ENCODE peak calls at places on chromosomes 11 and 22, in eight cellular contexts. S is tibial nerve, F is sigmoid colon, X is transverse colon, J is ovary, V is HepG2, Y is SK-N-SH, D is upper lobe of left lung. U is an unnamed sample.
A peak's percentile ranks its signal among the peaks of the same experiment; 100 is the strongest.

GRCh38 chr11:43419460-43419859 is 60.7 kb downstream of the TTC17 start:
- DNase-seq in S (no peak), F (no peak), X (peak; percentile 21), J (no peak), V (peak; percentile 25), Y (peak; percentile 26), D (no peak), U (peak; percentile 41)

GRCh38 chr11:36088234-36088975 is 144.5 kb downstream of the LDLRAD3 start:
- DNase-seq in S (no peak), F (no peak), X (no peak), J (no peak), V (no peak), Y (no peak), D (no peak), U (no peak)

GRCh38 chr11:125165111-125165663 is 636 bp downstream of the PKNOX2 start:
- DNase-seq in S (no peak), F (peak; percentile 75), X (no peak), J (peak; percentile 55), V (no peak), Y (peak; percentile 81), D (peak; percentile 89), U (peak; percentile 44)

GRCh38 chr11:6298605-6299004 is 21.7 kb downstream of the CAVIN3 start:
- DNase-seq in S (no peak), F (no peak), X (peak; percentile 29), J (no peak), V (peak; percentile 38), Y (peak; percentile 27), D (peak; percentile 48), U (peak; percentile 82)

GRCh38 chr11:20353829-20354434 is 9.6 kb upstream of the HTATIP2 start:
- DNase-seq in S (peak; percentile 21), F (no peak), X (peak; percentile 45), J (peak; percentile 31), V (peak; percentile 46), Y (peak; percentile 67), D (no peak), U (peak; percentile 29)

GRCh38 chr11:72040497-72041363 is 39.6 kb downstream of the NUMA1 start:
- DNase-seq in S (peak; percentile 96), F (peak; percentile 99), X (peak; percentile 95), J (peak; percentile 97), V (peak; percentile 88), Y (peak; percentile 75), D (peak; percentile 77), U (peak; percentile 97)

GRCh38 chr11:8906629-8907028 is 4.4 kb upstream of the AKIP1 start:
- DNase-seq in S (no peak), F (no peak), X (no peak), J (no peak), V (no peak), Y (no peak), D (no peak), U (no peak)

GRCh38 chr11:114311946-114312345 is 15.7 kb downstream of the NNMT start:
- DNase-seq in S (no peak), F (no peak), X (no peak), J (no peak), V (no peak), Y (no peak), D (peak; percentile 39), U (no peak)

GRCh38 chr11:11215944-11216343 is 137.1 kb downstream of the CSNK2A3 start:
- DNase-seq in S (no peak), F (no peak), X (no peak), J (no peak), V (peak; percentile 43), Y (no peak), D (no peak), U (no peak)

GRCh38 chr11:32071811-32072210 is 19.1 kb upstream of the RCN1 start:
- DNase-seq in S (no peak), F (no peak), X (no peak), J (no peak), V (peak; percentile 11), Y (peak; percentile 23), D (no peak), U (no peak)

GRCh38 chr22:31263896-31264295 is 28.4 kb downstream of the PIK3IP1 start:
- DNase-seq in S (no peak), F (no peak), X (no peak), J (no peak), V (no peak), Y (no peak), D (no peak), U (no peak)

GRCh38 chr22:47847281-47847890 is 1084.9 kb downstream of the TBC1D22A start:
- DNase-seq in S (no peak), F (no peak), X (no peak), J (no peak), V (no peak), Y (no peak), D (no peak), U (no peak)

GRCh38 chr11:100562102-100562501 is 125.0 kb upstream of the ARHGAP42 start:
- DNase-seq in S (no peak), F (no peak), X (no peak), J (no peak), V (no peak), Y (no peak), D (no peak), U (no peak)

GRCh38 chr11:15208570-15209222 is 94.0 kb downstream of the INSC start:
- DNase-seq in S (peak; percentile 64), F (peak; percentile 84), X (peak; percentile 79), J (peak; percentile 20), V (peak; percentile 52), Y (peak; percentile 87), D (peak; percentile 22), U (peak; percentile 80)

GRCh38 chr11:123511037-123511870 is 81.2 kb downstream of the GRAMD1B start:
- DNase-seq in S (peak; percentile 57), F (peak; percentile 80), X (peak; percentile 81), J (peak; percentile 89), V (peak; percentile 66), Y (peak; percentile 92), D (peak; percentile 92), U (peak; percentile 88)

GRCh38 chr22:24444729-24445466 is 17.5 kb downstream of the ADORA2A start:
- DNase-seq in S (no peak), F (no peak), X (no peak), J (peak; percentile 6), V (no peak), Y (peak; percentile 61), D (no peak), U (no peak)

GRCh38 chr11:74641289-74641688 is 48.9 kb downstream of the POLD3 start:
- DNase-seq in S (no peak), F (no peak), X (no peak), J (no peak), V (no peak), Y (no peak), D (no peak), U (no peak)
- TF ChIP-seq EP300 in S (no peak), F (no peak), X (no peak), J (no peak), V (no peak), Y (no peak), D (no peak), U (no peak)

GRCh38 chr22:19150482-19151328 is 613 bp upstream of the GSC2 start:
- DNase-seq in S (no peak), F (no peak), X (no peak), J (no peak), V (no peak), Y (peak; percentile 45), D (peak; percentile 65), U (no peak)
- TF ChIP-seq EP300 in S (no peak), F (no peak), X (no peak), J (no peak), V (no peak), Y (no peak), D (no peak), U (no peak)

GRCh38 chr11:61009392-61010275 is 38.2 kb downstream of the CD6 start:
- DNase-seq in S (no peak), F (no peak), X (no peak), J (no peak), V (no peak), Y (no peak), D (no peak), U (no peak)

GRCh38 chr11:61007971-61008896 is 36.8 kb downstream of the CD6 start:
- DNase-seq in S (no peak), F (no peak), X (no peak), J (no peak), V (no peak), Y (peak; percentile 47), D (peak; percentile 84), U (no peak)

GRCh38 chr11:61004841-61005240 is 33.4 kb downstream of the CD6 start:
- DNase-seq in S (no peak), F (no peak), X (no peak), J (no peak), V (no peak), Y (no peak), D (no peak), U (no peak)

GRCh38 chr11:61008971-61009370 is 37.5 kb downstream of the CD6 start:
- DNase-seq in S (no peak), F (no peak), X (no peak), J (no peak), V (no peak), Y (no peak), D (no peak), U (no peak)

DNA sequence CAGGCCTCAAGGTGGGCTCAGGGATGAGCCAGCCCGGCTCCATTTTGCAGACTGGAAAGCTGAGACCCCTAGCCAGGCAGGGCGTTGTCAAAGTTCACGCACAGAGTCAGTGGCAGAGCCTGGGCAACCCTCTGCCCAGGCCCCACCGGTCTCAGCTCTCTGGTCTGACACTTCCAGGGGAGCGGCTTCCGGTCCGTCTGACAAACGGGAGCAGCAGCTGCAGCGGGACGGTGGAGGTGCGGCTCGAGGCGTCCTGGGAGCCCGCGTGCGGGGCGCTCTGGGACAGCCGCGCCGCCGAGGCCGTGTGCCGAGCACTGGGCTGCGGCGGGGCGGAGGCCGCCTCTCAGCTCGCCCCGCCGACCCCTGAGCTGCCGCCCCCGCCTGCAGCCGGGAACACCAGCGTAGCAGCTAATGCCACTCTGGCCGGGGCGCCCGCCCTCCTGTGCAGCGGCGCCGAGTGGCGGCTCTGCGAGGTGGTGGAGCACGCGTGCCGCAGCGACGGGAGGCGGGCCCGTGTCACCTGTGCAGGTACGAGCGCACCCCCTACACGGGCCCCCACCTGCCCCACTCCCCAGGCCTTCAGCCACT is 36.0 kb downstream of the CD6 start:
- DNase-seq in S (no peak), F (no peak), X (peak; percentile 44), J (no peak), V (no peak), Y (peak; percentile 78), D (peak; percentile 88), U (no peak)
- TF ChIP-seq EP300 in S (no peak), F (no peak), X (no peak), J (no peak), V (no peak), Y (no peak), D (no peak), U (no peak)

DNA sequence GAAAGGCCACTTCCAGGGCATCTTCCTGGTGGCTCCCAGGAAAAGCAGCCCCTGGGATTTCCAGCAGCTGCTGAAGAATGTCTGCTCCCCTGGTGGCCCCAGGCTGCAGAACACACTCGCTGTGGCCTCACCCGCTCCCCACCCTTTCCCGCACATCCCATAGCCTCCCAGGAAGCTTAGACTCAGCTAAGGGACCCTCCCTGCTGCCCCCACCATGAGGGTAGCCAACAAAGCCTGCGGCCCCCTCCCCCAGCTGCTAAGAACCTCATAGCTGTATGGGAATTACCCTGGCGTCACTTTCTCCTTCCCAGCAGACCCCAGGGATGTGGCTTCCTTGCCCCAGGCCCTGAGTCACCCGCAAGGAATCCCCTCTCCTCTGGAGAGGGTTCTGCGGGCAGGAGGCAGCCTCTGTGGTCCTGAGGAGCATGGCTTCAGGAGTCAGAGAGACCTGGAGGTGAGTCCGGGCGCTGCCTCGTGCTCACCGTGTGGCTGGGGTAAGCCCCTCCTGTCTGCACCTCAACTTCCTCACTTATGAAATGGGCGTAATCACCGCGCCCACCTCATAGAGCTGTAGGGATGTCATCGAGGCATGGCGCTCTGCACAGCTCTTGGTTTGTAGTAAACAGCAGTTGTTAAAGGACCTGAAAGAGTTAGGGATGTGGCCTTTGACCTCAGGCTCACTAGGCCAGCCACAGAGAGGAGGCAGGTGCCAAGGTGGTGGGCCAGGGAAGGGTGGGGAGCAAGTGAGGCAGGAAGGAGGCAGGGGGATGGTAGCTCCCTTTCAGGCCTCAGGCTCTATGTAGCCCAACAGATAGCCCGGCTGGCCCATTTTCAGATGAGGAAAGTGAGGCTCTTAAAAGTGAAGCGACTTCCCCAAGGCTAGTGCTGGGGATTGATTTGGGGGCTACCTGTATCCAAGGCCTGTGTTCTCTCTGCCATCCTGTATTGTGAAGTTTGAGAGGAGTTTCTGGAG is 71.2 kb downstream of the LRRC32 start:
- DNase-seq in S (no peak), F (no peak), X (no peak), J (peak; percentile 14), V (no peak), Y (peak; percentile 42), D (no peak), U (no peak)
- TF ChIP-seq EP300 in S (no peak), F (no peak), X (no peak), J (no peak), V (no peak), Y (no peak), D (no peak), U (no peak)